ENCODE peak calls at places on chromosomes 11 and 22, in six cellular contexts. One of them, this sample, is unnamed.

GRCh38 chr11:16605440-16605970 is 132.9 kb upstream of the C11orf58 start:
- DNase-seq in SHP77: no peak
- DNase-seq in BE2C: no peak
- DNase-seq in right lobe of liver: peak
- DNase-seq in posterior vena cava: no peak
- DNase-seq in effector memory CD4-positive, alpha-beta T cell: no peak
- DNase-seq in this sample: peak

GRCh38 chr11:112113539-112114457 is 27.1 kb downstream of the SDHD start:
- DNase-seq in SHP77: peak
- DNase-seq in BE2C: no peak
- DNase-seq in right lobe of liver: no peak
- DNase-seq in posterior vena cava: no peak
- DNase-seq in effector memory CD4-positive, alpha-beta T cell: no peak
- DNase-seq in this sample: no peak

GRCh38 chr11:83157755-83158473 is 983 bp downstream of the PCF11 start:
- DNase-seq in SHP77: peak
- DNase-seq in BE2C: peak
- DNase-seq in right lobe of liver: peak
- DNase-seq in posterior vena cava: no peak
- DNase-seq in effector memory CD4-positive, alpha-beta T cell: peak
- DNase-seq in this sample: peak

GRCh38 chr11:75777461-75778110 is 9.0 kb downstream of the DGAT2 start:
- DNase-seq in SHP77: no peak
- DNase-seq in BE2C: no peak
- DNase-seq in right lobe of liver: no peak
- DNase-seq in posterior vena cava: peak
- DNase-seq in effector memory CD4-positive, alpha-beta T cell: no peak
- DNase-seq in this sample: no peak

GRCh38 chr22:36641902-36642640 is 61.5 kb downstream of the CACNG2 start:
- DNase-seq in SHP77: no peak
- DNase-seq in BE2C: peak
- DNase-seq in right lobe of liver: no peak
- DNase-seq in posterior vena cava: no peak
- DNase-seq in effector memory CD4-positive, alpha-beta T cell: no peak
- DNase-seq in this sample: no peak

GRCh38 chr22:31932863-31933262 is 11.5 kb upstream of the YWHAH start:
- DNase-seq in SHP77: no peak
- DNase-seq in BE2C: no peak
- DNase-seq in right lobe of liver: no peak
- DNase-seq in posterior vena cava: peak
- DNase-seq in effector memory CD4-positive, alpha-beta T cell: no peak
- DNase-seq in this sample: no peak

GRCh38 chr11:10709299-10710086 is 15.9 kb upstream of the IRAG1 start:
- DNase-seq in SHP77: no peak
- DNase-seq in BE2C: no peak
- DNase-seq in right lobe of liver: no peak
- DNase-seq in posterior vena cava: no peak
- DNase-seq in effector memory CD4-positive, alpha-beta T cell: no peak
- DNase-seq in this sample: no peak

GRCh38 chr11:104324276-104324675 is 160.3 kb upstream of the PDGFD start:
- DNase-seq in SHP77: no peak
- DNase-seq in BE2C: no peak
- DNase-seq in right lobe of liver: no peak
- DNase-seq in posterior vena cava: no peak
- DNase-seq in effector memory CD4-positive, alpha-beta T cell: no peak
- DNase-seq in this sample: no peak

GRCh38 chr11:11703885-11704284 is 82.1 kb upstream of the GALNT18 start:
- DNase-seq in SHP77: no peak
- DNase-seq in BE2C: no peak
- DNase-seq in right lobe of liver: no peak
- DNase-seq in posterior vena cava: no peak
- DNase-seq in effector memory CD4-positive, alpha-beta T cell: no peak
- DNase-seq in this sample: no peak

GRCh38 chr22:32830473-32830872 is 29.0 kb downstream of the TIMP3 start:
- DNase-seq in SHP77: no peak
- DNase-seq in BE2C: no peak
- DNase-seq in right lobe of liver: peak
- DNase-seq in posterior vena cava: no peak
- DNase-seq in effector memory CD4-positive, alpha-beta T cell: no peak
- DNase-seq in this sample: no peak

GRCh38 chr11:1639666-1640065 is 10.1 kb downstream of the KRTAP5-5 start:
- DNase-seq in SHP77: no peak
- DNase-seq in BE2C: no peak
- DNase-seq in right lobe of liver: no peak
- DNase-seq in posterior vena cava: no peak
- DNase-seq in effector memory CD4-positive, alpha-beta T cell: no peak
- DNase-seq in this sample: no peak

GRCh38 chr11:103433380-103433779 is 324.2 kb downstream of the DYNC2H1 start:
- DNase-seq in SHP77: no peak
- DNase-seq in BE2C: no peak
- DNase-seq in right lobe of liver: no peak
- DNase-seq in posterior vena cava: no peak
- DNase-seq in effector memory CD4-positive, alpha-beta T cell: no peak
- DNase-seq in this sample: no peak

GRCh38 chr11:57932105-57932504 is 91.6 kb upstream of the OR9Q1 start:
- DNase-seq in SHP77: no peak
- DNase-seq in BE2C: no peak
- DNase-seq in right lobe of liver: no peak
- DNase-seq in posterior vena cava: no peak
- DNase-seq in effector memory CD4-positive, alpha-beta T cell: no peak
- DNase-seq in this sample: no peak

GRCh38 chr11:3836903-3837302 is 3.9 kb downstream of the RHOG start:
- DNase-seq in SHP77: no peak
- DNase-seq in BE2C: no peak
- DNase-seq in right lobe of liver: peak
- DNase-seq in posterior vena cava: peak
- DNase-seq in effector memory CD4-positive, alpha-beta T cell: peak
- DNase-seq in this sample: no peak

GRCh38 chr11:2537010-2537695 is 92.3 kb downstream of the KCNQ1 start:
- DNase-seq in SHP77: no peak
- DNase-seq in BE2C: no peak
- DNase-seq in right lobe of liver: peak
- DNase-seq in posterior vena cava: peak
- DNase-seq in effector memory CD4-positive, alpha-beta T cell: no peak
- DNase-seq in this sample: no peak

GRCh38 chr11:76666830-76667229 is 3.7 kb downstream of the LRRC32 start:
- DNase-seq in SHP77: no peak
- DNase-seq in BE2C: peak
- DNase-seq in right lobe of liver: peak
- DNase-seq in posterior vena cava: no peak
- DNase-seq in effector memory CD4-positive, alpha-beta T cell: no peak
- DNase-seq in this sample: peak

GRCh38 chr11:117868088-117868487 is 8.4 kb downstream of the FXYD6 start:
- DNase-seq in SHP77: no peak
- DNase-seq in BE2C: no peak
- DNase-seq in right lobe of liver: no peak
- DNase-seq in posterior vena cava: no peak
- DNase-seq in effector memory CD4-positive, alpha-beta T cell: no peak
- DNase-seq in this sample: no peak

GRCh38 chr11:118882489-118882888 is 1.2 kb upstream of the CXCR5 start:
- DNase-seq in SHP77: no peak
- DNase-seq in BE2C: no peak
- DNase-seq in right lobe of liver: no peak
- DNase-seq in posterior vena cava: no peak
- DNase-seq in effector memory CD4-positive, alpha-beta T cell: no peak
- DNase-seq in this sample: no peak

GRCh38 chr11:67269401-67270255 is 3.4 kb downstream of the GRK2 start:
- DNase-seq in SHP77: no peak
- DNase-seq in BE2C: no peak
- DNase-seq in right lobe of liver: no peak
- DNase-seq in posterior vena cava: peak
- DNase-seq in effector memory CD4-positive, alpha-beta T cell: no peak
- DNase-seq in this sample: peak

GRCh38 chr11:41954034-41954433 is 494.6 kb upstream of the LRRC4C start:
- DNase-seq in SHP77: no peak
- DNase-seq in BE2C: no peak
- DNase-seq in right lobe of liver: no peak
- DNase-seq in posterior vena cava: no peak
- DNase-seq in effector memory CD4-positive, alpha-beta T cell: no peak
- DNase-seq in this sample: no peak

GRCh38 chr11:19605500-19606371 is 106.9 kb upstream of the NAV2 start:
- DNase-seq in SHP77: no peak
- DNase-seq in BE2C: peak
- DNase-seq in right lobe of liver: no peak
- DNase-seq in posterior vena cava: no peak
- DNase-seq in effector memory CD4-positive, alpha-beta T cell: no peak
- DNase-seq in this sample: no peak

GRCh38 chr22:26680485-26680884 is 23.1 kb downstream of the MIAT start:
- DNase-seq in SHP77: no peak
- DNase-seq in BE2C: no peak
- DNase-seq in right lobe of liver: no peak
- DNase-seq in posterior vena cava: no peak
- DNase-seq in effector memory CD4-positive, alpha-beta T cell: no peak
- DNase-seq in this sample: no peak

GRCh38 chr11:64003807-64004589 is 17.8 kb downstream of the OTUB1 start:
- DNase-seq in SHP77: no peak
- DNase-seq in BE2C: no peak
- DNase-seq in right lobe of liver: no peak
- DNase-seq in posterior vena cava: no peak
- DNase-seq in effector memory CD4-positive, alpha-beta T cell: no peak
- DNase-seq in this sample: no peak

GRCh38 chr11:9512370-9513019 is 51.7 kb downstream of the ZNF143 start:
- DNase-seq in SHP77: no peak
- DNase-seq in BE2C: no peak
- DNase-seq in right lobe of liver: no peak
- DNase-seq in posterior vena cava: no peak
- DNase-seq in effector memory CD4-positive, alpha-beta T cell: no peak
- DNase-seq in this sample: no peak

This sample was measured in upper lobe of right lung.